ENCODE peak calls at places on chromosomes 1 and 21, in four cellular contexts. A is right lobe of liver, N is pancreas, E is fibroblast of mammary gland. W is an unnamed sample.

GRCh38 chr1:45647248-45648021 is 23.6 kb upstream of the CCDC17 start:
- DNase-seq in A (no peak), N (no peak), E (no peak), W (no peak)

GRCh38 chr1:97137862-97138514 is 416.4 kb downstream of the PTBP2 start:
- DNase-seq in A (no peak), N (peak; percentile 56), E (peak; percentile 86), W (peak; percentile 55)

GRCh38 chr1:219555031-219555667 is 57.8 kb downstream of the ZC3H11B start:
- DNase-seq in A (no peak), N (no peak), E (peak; percentile 7), W (peak; percentile 54)

GRCh38 chr1:8787218-8787617 is 30.2 kb downstream of the RERE start:
- DNase-seq in A (no peak), N (no peak), E (no peak), W (no peak)

GRCh38 chr21:46667191-46667734 is 31.8 kb downstream of the PRMT2 start:
- DNase-seq in A (no peak), N (no peak), E (peak; percentile 17), W (no peak)

GRCh38 chr1:162878000-162878596 is 17.1 kb upstream of the CCDC190 start:
- DNase-seq in A (no peak), N (peak; percentile 63), E (peak; percentile 87), W (no peak)

GRCh38 chr1:95321516-95321915 is 87.5 kb downstream of the RWDD3 start:
- DNase-seq in A (no peak), N (no peak), E (no peak), W (no peak)

GRCh38 chr1:175717610-175718195 is 25.7 kb downstream of the TNR start:
- DNase-seq in A (no peak), N (no peak), E (no peak), W (no peak)

GRCh38 chr1:32724678-32725594 is 22.4 kb upstream of the SYNC start:
- DNase-seq in A (no peak), N (no peak), E (peak; percentile 95), W (peak; percentile 83)

GRCh38 chr1:55209247-55209646 is 5.9 kb downstream of the USP24 start:
- DNase-seq in A (no peak), N (no peak), E (no peak), W (no peak)

GRCh38 chr1:48999321-48999720 is 222.6 kb upstream of the BEND5 start:
- DNase-seq in A (no peak), N (no peak), E (no peak), W (no peak)

GRCh38 chr1:39729030-39729429 is 9.7 kb upstream of the PPIE start:
- DNase-seq in A (no peak), N (no peak), E (peak; percentile 18), W (no peak)

GRCh38 chr1:3886691-3887090 is 13.4 kb downstream of the C1orf174 start:
- DNase-seq in A (no peak), N (no peak), E (no peak), W (no peak)

GRCh38 chr1:112237983-112238515 is 158.0 kb upstream of the CTTNBP2NL start:
- DNase-seq in A (no peak), N (no peak), E (no peak), W (no peak)

GRCh38 chr1:185487943-185488342 is 170.9 kb upstream of the IVNS1ABP start:
- DNase-seq in A (no peak), N (no peak), E (no peak), W (no peak)

GRCh38 chr1:58968360-58968952 is 184.6 kb upstream of the JUN start:
- DNase-seq in A (peak; percentile 90), N (peak; percentile 82), E (peak; percentile 72), W (peak; percentile 39)

GRCh38 chr1:156295391-156295947 is at the start of gene GLMP:
- DNase-seq in A (peak; percentile 83), N (peak; percentile 57), E (peak; percentile 68), W (no peak)

GRCh38 chr1:55898191-55898590 is 681.2 kb downstream of the PLPP3 start:
- DNase-seq in A (no peak), N (no peak), E (peak; percentile 92), W (peak; percentile 59)

GRCh38 chr1:192589813-192590212 is 14.2 kb downstream of the RGS1 start:
- DNase-seq in A (no peak), N (no peak), E (peak; percentile 24), W (no peak)

GRCh38 chr1:218330043-218330623 is 15.0 kb upstream of the TGFB2 start:
- DNase-seq in A (no peak), N (no peak), E (peak; percentile 64), W (no peak)

GRCh38 chr1:145891587-145892485 is 6.2 kb upstream of the ANKRD35 start:
- DNase-seq in A (peak; percentile 94), N (peak; percentile 98), E (peak; percentile 100), W (peak; percentile 99)

GRCh38 chr1:149945206-149945605 is 8.5 kb upstream of the MTMR11 start:
- DNase-seq in A (no peak), N (no peak), E (no peak), W (no peak)

GRCh38 chr1:18118078-18118477 is 10.5 kb downstream of the IGSF21 start:
- DNase-seq in A (no peak), N (no peak), E (no peak), W (no peak)

GRCh38 chr1:118947790-118948189 is 40.4 kb downstream of the TBX15 start:
- DNase-seq in A (no peak), N (no peak), E (peak; percentile 99), W (peak; percentile 79)

GRCh38 chr21:45811136-45811535 is 167.6 kb downstream of the PCBP3 start:
- DNase-seq in A (peak; percentile 25), N (no peak), E (no peak), W (no peak)

GRCh38 chr1:2381741-2382620 is 9.4 kb downstream of the MORN1 start:
- DNase-seq in A (peak; percentile 86), N (peak; percentile 81), E (peak; percentile 75), W (peak; percentile 22)

GRCh38 chr1:220430059-220430458 is 97.9 kb upstream of the MARK1 start:
- DNase-seq in A (no peak), N (no peak), E (no peak), W (no peak)

GRCh38 chr1:172724746-172725613 is 66.1 kb downstream of the FASLG start:
- DNase-seq in A (no peak), N (no peak), E (no peak), W (no peak)

GRCh38 chr1:208988811-208989222 is 594.7 kb upstream of the CAMK1G start:
- DNase-seq in A (no peak), N (no peak), E (peak; percentile 49), W (peak; percentile 30)

GRCh38 chr1:31707711-31708110 is 3.9 kb upstream of the COL16A1 start:
- DNase-seq in A (no peak), N (no peak), E (peak; percentile 87), W (no peak)

GRCh38 chr1:100721502-100722205 is 2.1 kb downstream of the VCAM1 start:
- DNase-seq in A (peak; percentile 45), N (no peak), E (peak; percentile 97), W (peak; percentile 86)
- H3K4me3 ChIP-seq in A (peak overlapping the region; percentile 27), N (peak overlapping the region; percentile 22), E (peak overlapping the region; percentile 38), W (peak overlapping the region; percentile 31)

DNA sequence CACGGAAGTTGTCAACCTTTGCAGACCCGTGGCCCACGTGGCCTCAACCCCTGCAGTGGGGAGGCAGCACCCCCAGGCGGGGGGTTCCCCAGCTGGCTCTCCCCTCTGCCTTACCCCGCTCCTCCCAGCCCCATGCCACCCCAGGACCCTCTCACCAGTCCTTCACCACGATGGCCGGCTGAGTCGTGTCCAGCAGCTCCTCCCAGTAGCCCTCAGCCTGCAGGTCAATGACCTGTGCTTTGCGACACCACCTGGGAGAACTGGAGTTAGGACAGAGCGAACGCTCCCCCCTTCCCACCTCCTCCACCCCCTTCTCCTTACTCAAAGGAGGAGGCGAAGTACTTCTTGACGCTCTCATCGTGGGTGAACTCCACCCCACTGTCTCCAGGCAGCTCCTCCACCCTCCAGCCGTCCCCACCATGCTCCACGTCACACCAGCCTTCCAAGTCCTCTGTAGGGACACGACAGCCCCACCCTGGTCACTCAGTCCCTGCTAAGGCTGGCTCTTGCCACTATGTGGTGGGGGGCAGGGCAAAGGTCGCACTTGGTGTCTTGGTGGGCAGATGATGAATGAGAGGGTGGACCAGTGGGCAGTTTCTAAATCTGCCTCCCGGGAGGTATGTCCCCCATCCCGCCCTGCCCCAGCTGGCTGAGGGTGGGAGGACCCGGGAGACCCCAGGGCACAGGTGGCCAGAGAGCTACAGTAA is 4.5 kb downstream of the FBXO2 start:
- DNase-seq in A (peak; percentile 92), N (no peak), E (no peak), W (no peak)
- H3K4me3 ChIP-seq in A (peak overlapping the region; percentile 40), N (peak overlapping the region; percentile 37), E (no peak overlapping the region), W (no peak overlapping the region)

DNA sequence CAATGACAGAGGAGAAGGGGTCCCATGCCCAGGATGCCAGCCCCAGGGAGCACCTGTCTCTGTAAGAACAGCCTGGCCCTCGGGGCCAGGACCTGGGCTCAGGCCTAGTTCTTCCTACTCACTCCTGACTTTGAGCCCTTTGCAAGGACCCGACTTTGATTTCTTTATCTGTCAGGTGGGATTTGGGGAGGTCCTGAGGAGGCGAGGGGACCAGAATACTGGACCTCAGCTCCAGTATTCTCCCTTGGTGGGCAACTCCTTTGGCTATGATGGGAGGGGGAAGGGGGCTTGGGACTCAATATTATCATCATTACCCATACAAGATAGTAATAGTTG is 18.1 kb downstream of the KCNQ4 start:
- DNase-seq in A (no peak), N (no peak), E (no peak), W (no peak)
- H3K4me3 ChIP-seq in A (peak overlapping the region; percentile 38), N (peak overlapping the region; percentile 34), E (peak overlapping the region; percentile 37), W (peak overlapping the region; percentile 50)

GRCh38 chr1:81894867-81895266 is 94.1 kb downstream of the ADGRL2 start:
- DNase-seq in A (no peak), N (no peak), E (peak; percentile 56), W (no peak)
- H3K4me3 ChIP-seq in A (no peak overlapping the region), N (no peak overlapping the region), E (no peak overlapping the region), W (no peak overlapping the region)

GRCh38 chr21:41926807-41927171 is 27.0 kb downstream of the C2CD2 start:
- DNase-seq in A (no peak), N (no peak), E (no peak), W (no peak)
- H3K4me3 ChIP-seq in A (peak overlapping the region; percentile 46), N (peak overlapping the region; percentile 28), E (no peak overlapping the region), W (peak overlapping the region; percentile 25)

GRCh38 chr1:226985839-226986463 is 45.9 kb downstream of the COQ8A start:
- DNase-seq in A (peak; percentile 48), N (no peak), E (no peak), W (no peak)

GRCh38 chr1:226988337-226988672 is 48.2 kb downstream of the COQ8A start:
- DNase-seq in A (no peak), N (no peak), E (no peak), W (no peak)

GRCh38 chr1:226986496-226987178 is 46.5 kb downstream of the COQ8A start:
- DNase-seq in A (no peak), N (no peak), E (no peak), W (no peak)

GRCh38 chr1:226987623-226988336 is 47.7 kb downstream of the COQ8A start:
- DNase-seq in A (no peak), N (no peak), E (no peak), W (no peak)

DNA sequence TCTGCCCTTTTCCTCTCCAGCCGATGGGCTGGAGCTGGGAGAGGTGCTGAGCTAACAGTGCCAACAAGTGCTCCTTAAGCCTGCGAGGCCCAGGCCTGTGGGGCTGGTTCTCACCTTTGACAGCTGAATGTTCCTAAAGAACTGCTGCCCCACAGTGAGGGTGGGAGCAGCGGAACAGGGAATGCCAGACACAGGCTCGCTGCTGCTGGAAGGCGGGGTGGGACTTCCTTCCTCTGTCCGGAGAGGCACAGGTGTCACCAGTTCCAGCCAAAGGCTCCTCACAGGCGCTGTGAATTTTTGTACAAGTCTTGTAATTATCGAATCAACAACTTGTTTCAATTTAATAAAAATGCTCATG is 47.1 kb downstream of the COQ8A start:
- DNase-seq in A (no peak), N (no peak), E (no peak), W (no peak)
- H3K4me3 ChIP-seq in A (no peak overlapping the region), N (no peak overlapping the region), E (no peak overlapping the region), W (no peak overlapping the region)

GRCh38 chr1:29478879-29479278 is 242.6 kb downstream of the PTPRU start:
- DNase-seq in A (no peak), N (no peak), E (no peak), W (no peak)
- H3K4me3 ChIP-seq in A (no peak overlapping the region), N (no peak overlapping the region), E (no peak overlapping the region), W (no peak overlapping the region)